ENCODE peak calls at places on chromosome 22, in four cellular contexts. Z is body of pancreas, S is fibroblast of lung, W is pancreas. T is an unnamed sample.
A peak's percentile ranks its signal among the peaks of the same experiment; 100 is the strongest.

GRCh38 chr22:29216873-29217666 is 11.4 kb downstream of the EMID1 start:
- DNase-seq in Z (peak; percentile 81), S (no peak), W (peak; percentile 79), T (no peak)

GRCh38 chr22:24097961-24098391 is 83.3 kb upstream of the SUSD2 start:
- DNase-seq in Z (no peak), S (no peak), W (no peak), T (no peak)

GRCh38 chr22:37951305-37951704 is 2.1 kb downstream of the C22orf23 start:
- DNase-seq in Z (no peak), S (peak; percentile 32), W (no peak), T (no peak)

GRCh38 chr22:43996170-43996980 is 27.7 kb upstream of the PARVB start:
- DNase-seq in Z (peak; percentile 32), S (no peak), W (no peak), T (no peak)

GRCh38 chr22:45200862-45201511 is 37.3 kb downstream of the NUP50 start:
- DNase-seq in Z (no peak), S (peak; percentile 78), W (no peak), T (no peak)

GRCh38 chr22:43905681-43906080 is 13.9 kb upstream of the PNPLA5 start:
- DNase-seq in Z (no peak), S (no peak), W (no peak), T (no peak)

GRCh38 chr22:22460060-22460459 is 48.5 kb downstream of the ZNF280B start:
- DNase-seq in Z (no peak), S (no peak), W (no peak), T (no peak)

GRCh38 chr22:28892175-28892731 is 8.9 kb downstream of the ZNRF3 start:
- DNase-seq in Z (peak; percentile 19), S (no peak), W (no peak), T (no peak)

GRCh38 chr22:29028468-29028867 is 33.2 kb downstream of the C22orf31 start:
- DNase-seq in Z (no peak), S (no peak), W (no peak), T (no peak)

GRCh38 chr22:27801616-27802388 is at the start of gene MN1:
- DNase-seq in Z (peak; percentile 56), S (peak; percentile 42), W (peak; percentile 43), T (no peak)

GRCh38 chr22:42791721-42792452 is 65.2 kb downstream of the ARFGAP3 start:
- DNase-seq in Z (no peak), S (peak; percentile 15), W (no peak), T (no peak)

GRCh38 chr22:18067548-18068341 is 10.0 kb upstream of the PEX26 start:
- DNase-seq in Z (no peak), S (no peak), W (no peak), T (no peak)

GRCh38 chr22:42720263-42721044 is at the start of gene A4GALT:
- DNase-seq in Z (peak; percentile 21), S (no peak), W (no peak), T (no peak)

GRCh38 chr22:28442951-28443876 is 236.4 kb downstream of the TTC28 start:
- DNase-seq in Z (peak; percentile 79), S (peak; percentile 82), W (peak; percentile 73), T (peak; percentile 14)

GRCh38 chr22:23862103-23862502 is 4.4 kb downstream of the SLC2A11 start:
- DNase-seq in Z (peak; percentile 62), S (peak; percentile 51), W (peak; percentile 60), T (no peak)

GRCh38 chr22:45671783-45672563 is at the start of gene ATXN10:
- DNase-seq in Z (peak; percentile 70), S (peak; percentile 71), W (peak; percentile 67), T (no peak)

GRCh38 chr22:23203452-23204124 is 23.3 kb downstream of the BCR start:
- DNase-seq in Z (no peak), S (no peak), W (no peak), T (no peak)

GRCh38 chr22:37172266-37173245 is 15.5 kb downstream of the C1QTNF6 start:
- DNase-seq in Z (no peak), S (no peak), W (no peak), T (no peak)

GRCh38 chr22:33180371-33180770 is 122.2 kb upstream of the SYN3 start:
- DNase-seq in Z (no peak), S (no peak), W (no peak), T (no peak)

GRCh38 chr22:44735518-44736428 is 16.6 kb upstream of the ARHGAP8 start:
- DNase-seq in Z (peak; percentile 86), S (peak; percentile 38), W (peak; percentile 78), T (no peak)

GRCh38 chr22:28231423-28231822 is 312.4 kb upstream of the PITPNB start:
- DNase-seq in Z (no peak), S (peak; percentile 18), W (no peak), T (peak; percentile 38)

GRCh38 chr22:32323513-32324164 is 34.0 kb upstream of the RFPL3 start:
- DNase-seq in Z (no peak), S (no peak), W (no peak), T (no peak)

GRCh38 chr22:23431337-23432072 is 148.6 kb downstream of the IGLL1 start:
- DNase-seq in Z (peak; percentile 15), S (no peak), W (no peak), T (no peak)

GRCh38 chr22:22049684-22050083 is 67.1 kb upstream of the TOP3B start:
- DNase-seq in Z (no peak), S (no peak), W (no peak), T (no peak)

GRCh38 chr22:19731361-19731725 is 8.0 kb downstream of the GP1BB start:
- DNase-seq in Z (no peak), S (no peak), W (no peak), T (no peak)
- H3K4me3 ChIP-seq in Z (no peak overlapping the region), S (no peak overlapping the region), W (no peak overlapping the region), T (no peak overlapping the region)

GRCh38 chr22:49926916-49927315 is 8.5 kb downstream of the CRELD2 start:
- DNase-seq in Z (no peak), S (no peak), W (no peak), T (no peak)
- H3K36me3 ChIP-seq in Z (no peaks in the 10 kb centered on the region), S (peaks cover 5% of the 10 kb centered on the region), W (peaks cover 16% of the 10 kb centered on the region), T (no peaks in the 10 kb centered on the region)

GRCh38 chr22:30647536-30647935 is 12.0 kb downstream of the SLC35E4 start:
- DNase-seq in Z (no peak), S (no peak), W (no peak), T (no peak)

GRCh38 chr22:30650508-30651116 is 15.0 kb downstream of the SLC35E4 start:
- DNase-seq in Z (no peak), S (no peak), W (no peak), T (no peak)

GRCh38 chr22:30648825-30649224 is 13.2 kb downstream of the SLC35E4 start:
- DNase-seq in Z (peak; percentile 59), S (no peak), W (no peak), T (no peak)

GRCh38 chr22:30646518-30647160 is 11.1 kb downstream of the SLC35E4 start:
- DNase-seq in Z (no peak), S (no peak), W (no peak), T (no peak)

GRCh38 chr22:30649430-30650007 is 13.9 kb downstream of the SLC35E4 start:
- DNase-seq in Z (peak; percentile 18), S (peak; percentile 77), W (peak; percentile 26), T (peak; percentile 42)
- TF ChIP-seq CTCF in Z (no peak), S (no peak), W (no peak), T (peak; percentile 2)

GRCh38 chr22:48691431-48691851 is 1136.2 kb downstream of the BRD1 start:
- DNase-seq in Z (no peak), S (no peak), W (no peak), T (no peak)
- H3K4me3 ChIP-seq in Z (no peak overlapping the region), S (no peak overlapping the region), W (no peak overlapping the region), T (no peak overlapping the region)

DNA sequence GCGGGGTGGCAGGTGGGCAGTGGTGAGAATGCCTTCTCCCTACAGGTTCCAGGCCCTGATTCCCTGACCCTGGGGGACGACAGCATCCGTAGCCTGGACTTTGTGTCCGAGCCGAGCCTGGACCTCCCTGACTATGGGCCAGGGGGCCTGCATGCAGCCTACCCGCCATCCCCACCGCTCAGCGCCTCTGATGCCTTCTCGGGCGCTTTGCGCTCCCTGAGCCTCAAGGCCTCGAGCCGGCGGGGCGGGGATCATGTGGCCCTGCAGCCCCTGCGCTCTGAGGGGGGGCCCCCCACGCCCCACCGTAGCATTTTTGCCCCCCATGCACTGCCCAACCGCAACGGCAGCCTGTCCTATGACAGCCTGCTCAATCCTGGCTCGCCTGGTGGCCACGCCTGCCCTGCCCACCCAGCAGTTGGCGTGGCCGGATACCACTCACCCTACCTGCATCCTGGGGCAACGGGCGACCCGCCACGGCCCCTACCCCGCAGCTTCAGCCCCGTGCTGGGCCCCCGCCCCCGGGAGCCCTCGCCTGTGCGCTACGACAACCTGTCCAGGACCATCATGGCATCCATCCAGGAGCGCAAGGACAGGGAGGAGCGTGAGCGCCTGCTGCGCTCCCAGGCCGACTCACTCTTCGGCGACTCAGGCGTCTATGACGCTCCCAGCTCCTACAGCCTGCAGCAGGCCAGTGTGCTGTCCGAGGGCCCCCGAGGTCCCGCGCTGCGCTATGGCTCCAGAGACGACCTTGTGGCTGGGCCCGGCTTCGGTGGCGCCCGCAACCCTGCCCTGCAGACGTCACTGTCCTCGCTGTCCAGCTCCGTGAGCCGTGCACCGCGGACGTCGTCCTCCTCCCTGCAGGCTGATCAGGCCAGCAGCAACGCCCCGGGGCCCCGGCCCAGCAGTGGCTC is 7.9 kb downstream of the CCDC188 start:
- DNase-seq in Z (no peak), S (no peak), W (no peak), T (no peak)
- H3K36me3 ChIP-seq in Z (no peaks in the 10 kb centered on the region), S (peaks cover 18% of the 10 kb centered on the region), W (no peaks in the 10 kb centered on the region), T (no peaks in the 10 kb centered on the region)

DNA sequence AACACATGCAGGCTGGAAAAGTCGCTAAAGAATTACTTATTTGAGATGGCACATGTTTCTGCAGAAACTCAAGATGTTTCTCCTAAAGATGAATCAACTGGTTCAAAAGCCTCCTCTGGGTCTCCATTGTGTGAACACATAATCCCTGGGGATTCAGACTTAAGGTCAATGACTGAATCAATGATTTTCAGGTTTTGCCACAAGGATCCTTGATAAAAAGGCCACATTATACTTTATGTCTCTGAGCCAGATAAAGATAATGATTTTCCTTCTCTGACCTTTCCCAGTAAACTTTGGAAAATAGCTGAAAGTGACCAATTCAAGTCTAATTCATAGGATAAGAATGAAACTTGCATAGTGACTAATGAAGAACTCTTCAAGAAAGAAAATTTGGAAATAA is 2.3 kb upstream of the XKR3 start:
- DNase-seq in Z (no peak), S (no peak), W (no peak), T (no peak)
- TF ChIP-seq CTCF in Z (no peak), S (no peak), W (no peak), T (no peak)

GRCh38 chr22:26656896-26657851 is at the start of gene MIAT:
- DNase-seq in Z (peak; percentile 23), S (no peak), W (no peak), T (no peak)

GRCh38 chr22:26662160-26662559 is 4.8 kb downstream of the MIAT start:
- DNase-seq in Z (no peak), S (no peak), W (no peak), T (no peak)

GRCh38 chr22:26658671-26659478 is 1.5 kb downstream of the MIAT start:
- DNase-seq in Z (peak; percentile 28), S (peak; percentile 87), W (no peak), T (peak; percentile 93)

GRCh38 chr22:26660961-26661578 is 3.7 kb downstream of the MIAT start:
- DNase-seq in Z (no peak), S (no peak), W (no peak), T (no peak)

DNA sequence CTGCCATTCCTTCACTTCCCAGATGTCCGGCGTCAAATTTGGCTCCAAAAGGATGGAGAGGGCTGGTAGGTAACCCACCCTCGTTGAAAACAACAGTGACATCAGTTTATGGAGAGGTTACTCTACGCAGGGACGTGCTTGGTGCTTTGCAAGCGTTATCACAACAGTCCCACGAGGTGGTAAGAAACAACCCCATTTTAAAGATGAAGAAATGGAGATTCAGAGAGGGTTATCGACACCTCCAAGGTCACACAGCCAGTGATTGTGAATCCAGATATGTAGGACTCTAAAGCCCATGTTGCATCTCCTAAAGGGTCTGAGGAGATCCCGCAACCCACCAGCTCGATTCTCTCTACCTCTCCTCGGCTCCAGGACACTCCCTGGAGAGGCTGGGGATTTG is 773 bp downstream of the MIAT start:
- DNase-seq in Z (no peak), S (no peak), W (no peak), T (no peak)
- H3K4me3 ChIP-seq in Z (no peak overlapping the region), S (peak overlapping the region; percentile 43), W (no peak overlapping the region), T (peak overlapping the region; percentile 17)

T was measured in kidney epithelial cell.